ENCODE peak calls at places on chromosomes 13 and 19, in five cellular contexts. Z, Q, V, W and O are unnamed samples.

GRCh38 chr19:15236886-15237285 is 4.6 kb upstream of the EPHX3 start:
- DNase-seq in Z (no peak), Q (no peak), W (no peak), V (no peak), O (no peak)

GRCh38 chr13:112744306-112745021 is 54.6 kb downstream of the ATP11A start:
- DNase-seq in W (peak; percentile 36), Z (no peak), V (no peak), Q (no peak), O (peak; percentile 42)

GRCh38 chr19:30169196-30169900 is 202.8 kb upstream of the ZNF536 start:
- DNase-seq in Z (no peak), V (no peak), Q (no peak), W (no peak), O (no peak)

GRCh38 chr19:40578442-40578908 is 1.8 kb downstream of the SHKBP1 start:
- DNase-seq in Z (no peak), Q (peak; percentile 96), V (peak; percentile 32), W (no peak), O (no peak)

GRCh38 chr19:18698321-18699167 is 15.1 kb downstream of the CRTC1 start:
- DNase-seq in W (no peak), Q (no peak), Z (no peak), V (no peak), O (no peak)

GRCh38 chr13:30924726-30925125 is 7.7 kb upstream of the TEX26 start:
- DNase-seq in Z (no peak), W (no peak), Q (no peak), V (no peak), O (no peak)

GRCh38 chr19:48954011-48954594 is 572 bp upstream of the BAX start:
- DNase-seq in Z (no peak), V (peak; percentile 64), Q (no peak), W (no peak), O (no peak)

GRCh38 chr13:78182813-78183212 is 264.2 kb upstream of the EDNRB start:
- DNase-seq in Z (no peak), W (no peak), V (no peak), Q (no peak), O (no peak)

GRCh38 chr19:13986348-13986904 is 19.7 kb downstream of the RFX1 start:
- DNase-seq in W (peak; percentile 60), Z (peak; percentile 99), V (peak; percentile 78), Q (peak; percentile 93), O (no peak)

GRCh38 chr13:99144306-99144705 is 56.3 kb upstream of the UBAC2 start:
- DNase-seq in Q (no peak), W (no peak), V (no peak), Z (no peak), O (no peak)

GRCh38 chr13:32911506-32911905 is 104.7 kb upstream of the KL start:
- DNase-seq in W (peak; percentile 66), Q (peak; percentile 76), V (peak; percentile 19), Z (no peak), O (no peak)

GRCh38 chr19:7869453-7869909 is 4.7 kb downstream of the PRR36 start:
- DNase-seq in Z (peak; percentile 82), Q (peak; percentile 70), W (peak; percentile 70), V (peak; percentile 67), O (no peak)

GRCh38 chr13:36666482-36667264 is 7.1 kb upstream of the SERTM1 start:
- DNase-seq in W (no peak), V (no peak), Z (no peak), Q (no peak), O (no peak)

GRCh38 chr19:535017-535835 is 3.7 kb downstream of the CDC34 start:
- DNase-seq in V (no peak), Z (no peak), W (no peak), Q (no peak), O (no peak)

GRCh38 chr19:6690160-6690885 is 20.4 kb upstream of the TNFSF14 start:
- DNase-seq in W (no peak), Q (no peak), Z (no peak), V (no peak), O (no peak)

GRCh38 chr13:30726192-30726591 is 9.2 kb upstream of the ALOX5AP start:
- DNase-seq in V (no peak), Q (no peak), Z (no peak), W (no peak), O (no peak)

GRCh38 chr13:111006508-111007031 is 91.7 kb upstream of the ANKRD10 start:
- DNase-seq in V (no peak), W (no peak), Z (no peak), Q (peak; percentile 61), O (no peak)

GRCh38 chr19:3186377-3186688 is 603 bp downstream of the NCLN start:
- DNase-seq in W (no peak), V (no peak), Z (no peak), Q (no peak), O (no peak)

GRCh38 chr19:21947775-21948174 is 63.0 kb downstream of the ZNF208 start:
- DNase-seq in V (no peak), W (no peak), Q (peak; percentile 23), Z (no peak), O (no peak)

GRCh38 chr13:60431108-60431700 is 34.2 kb downstream of the TDRD3 start:
- DNase-seq in Z (no peak), W (peak; percentile 45), V (peak; percentile 75), Q (peak; percentile 73), O (peak; percentile 25)

GRCh38 chr19:40433391-40434216 is 7.8 kb upstream of the SERTAD1 start:
- DNase-seq in V (peak; percentile 93), W (peak; percentile 72), Q (peak; percentile 94), Z (peak; percentile 53), O (peak; percentile 76)

GRCh38 chr19:32675720-32676185 is at the start of gene RGS9BP:
- DNase-seq in Q (peak; percentile 49), Z (peak; percentile 62), W (peak; percentile 49), V (peak; percentile 49), O (peak; percentile 30)

GRCh38 chr19:13160557-13160956 is 10.3 kb downstream of the IER2 start:
- DNase-seq in W (no peak), Q (no peak), Z (no peak), V (peak; percentile 88), O (no peak)

GRCh38 chr13:79779761-79780160 is 298.8 kb downstream of the NDFIP2 start:
- DNase-seq in W (peak; percentile 70), Q (peak; percentile 72), V (no peak), Z (no peak), O (no peak)

GRCh38 chr13:47594833-47595232 is 406.2 kb downstream of the SUCLA2 start:
- DNase-seq in Q (peak; percentile 66), V (no peak), Z (no peak), W (peak; percentile 18), O (no peak)

GRCh38 chr19:17076539-17076919 is 952 bp downstream of the MYO9B start:
- DNase-seq in Q (peak; percentile 46), Z (peak; percentile 41), W (no peak), V (peak; percentile 25), O (no peak)

GRCh38 chr19:795691-796581 is 1.3 kb upstream of the PTBP1 start:
- DNase-seq in Q (no peak), V (no peak), W (no peak), Z (no peak), O (no peak)

GRCh38 chr13:40485611-40486517 is 180.6 kb downstream of the FOXO1 start:
- DNase-seq in Q (no peak), Z (peak; percentile 70), W (no peak), V (peak; percentile 58), O (no peak)

GRCh38 chr13:53137777-53138176 is 109.2 kb downstream of the OLFM4 start:
- DNase-seq in Z (no peak), V (no peak), Q (no peak), W (peak; percentile 18), O (no peak)

GRCh38 chr13:19818223-19818842 is 35.6 kb upstream of the PSPC1 start:
- DNase-seq in W (peak; percentile 32), V (peak; percentile 1), Z (peak; percentile 23), Q (peak; percentile 85), O (no peak)

GRCh38 chr13:104937881-104938280 is 1597.6 kb downstream of the EFNB2 start:
- DNase-seq in W (no peak), V (no peak), Q (peak; percentile 8), Z (no peak), O (no peak)

GRCh38 chr19:1884291-1884718 is 991 bp downstream of the ABHD17A start:
- DNase-seq in Z (no peak), W (no peak), V (peak; percentile 65), Q (no peak), O (no peak)
- H3K27ac ChIP-seq in Z (peak overlapping the region; percentile 92), W (peak overlapping the region; percentile 45), V (peak overlapping the region; percentile 77), Q (no peak overlapping the region), O (peak overlapping the region; percentile 16)

GRCh38 chr13:49308104-49308875 is 60.6 kb downstream of the CDADC1 start:
- DNase-seq in Z (no peak), W (peak; percentile 23), Q (no peak), V (no peak), O (peak; percentile 49)
- H3K27ac ChIP-seq in Z (no peak overlapping the region), W (no peak overlapping the region), Q (no peak overlapping the region), V (peak overlapping the region; percentile 83), O (peak overlapping the region; percentile 97)

GRCh38 chr13:44220948-44221347 is 152.7 kb upstream of the SERP2 start:
- DNase-seq in V (no peak), W (no peak), Q (no peak), Z (no peak), O (no peak)

GRCh38 chr13:44221657-44222056 is 152.0 kb upstream of the SERP2 start:
- DNase-seq in Q (no peak), W (no peak), V (no peak), Z (no peak), O (no peak)

GRCh38 chr13:44223785-44224432 is 149.7 kb upstream of the SERP2 start:
- DNase-seq in V (peak; percentile 24), Z (no peak), W (no peak), Q (no peak), O (no peak)

GRCh38 chr13:44219808-44220544 is 153.6 kb upstream of the SERP2 start:
- DNase-seq in W (peak; percentile 56), V (no peak), Z (no peak), Q (no peak), O (no peak)

DNA sequence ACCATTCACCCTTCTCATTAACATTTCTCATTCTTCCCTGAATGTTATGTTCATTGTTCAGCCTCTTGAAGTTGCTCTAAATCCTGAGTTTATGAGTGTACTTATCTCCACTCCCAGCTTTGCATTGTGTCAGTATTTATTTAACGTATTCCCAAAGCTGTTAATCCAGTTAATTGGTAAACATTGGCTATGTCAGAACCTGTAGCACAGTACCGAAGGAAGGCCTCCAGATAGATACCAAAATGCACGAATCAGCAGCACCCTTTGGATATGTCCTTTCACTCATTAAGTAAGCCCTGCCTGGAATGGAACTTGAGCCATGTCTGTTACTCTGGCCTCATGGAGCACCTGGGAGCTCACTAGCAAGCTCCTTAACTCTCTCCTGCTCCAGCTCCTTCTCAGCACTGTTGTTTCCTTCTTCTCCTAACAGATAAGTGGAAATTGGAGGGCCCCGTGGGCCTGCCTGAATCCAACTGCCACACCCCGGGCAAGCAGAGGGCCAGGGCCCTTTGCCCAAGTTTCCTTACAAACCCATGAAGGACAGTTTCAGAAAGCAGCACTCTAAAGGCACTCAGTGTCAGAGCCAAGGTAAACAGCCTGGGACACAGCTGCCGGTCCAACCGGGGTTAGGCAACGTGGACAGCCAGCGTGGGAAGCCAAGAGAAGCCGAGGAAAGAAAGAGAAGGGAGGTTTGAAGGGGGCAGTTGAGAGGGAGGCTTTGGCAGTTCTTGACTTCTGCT is 155.0 kb upstream of the SERP2 start:
- DNase-seq in V (peak; percentile 46), W (no peak), Q (no peak), Z (no peak), O (no peak)
- H3K27ac ChIP-seq in V (peak overlapping the region; percentile 76), W (no peak overlapping the region), Q (no peak overlapping the region), Z (no peak overlapping the region), O (peak overlapping the region; percentile 71)

GRCh38 chr13:66847541-66847940 is 382.6 kb downstream of the PCDH9 start:
- DNase-seq in V (no peak), Q (no peak), W (no peak), Z (no peak), O (no peak)
- H3K27ac ChIP-seq in V (no peak overlapping the region), Q (no peak overlapping the region), W (no peak overlapping the region), Z (no peak overlapping the region), O (no peak overlapping the region)